ENCODE peak calls at places on chromosomes 13 and 19, in nine cellular contexts. I is foreskin keratinocyte, A is RWPE1, D is fibroblast of villous mesenchyme, L is fibroblast of lung, Y is lower lobe of right lung, J is spleen, O is astrocyte of the spinal cord, X is MCF 10A. P is an unnamed sample.

GRCh38 chr13:32443111-32443510 is 15.2 kb upstream of the N4BP2L1 start:
- DNase-seq in I (no peak), A (no peak), D (peak), L (no peak), Y (no peak), J (no peak), O (no peak), X (peak), P (no peak)

GRCh38 chr13:51501592-51502205 is 48.9 kb upstream of the INTS6 start:
- DNase-seq in I (no peak), A (no peak), D (peak), L (peak), Y (no peak), J (no peak), O (peak), X (peak), P (no peak)

GRCh38 chr19:34432797-34433196 is 4.6 kb downstream of the UBA2 start:
- DNase-seq in I (no peak), A (no peak), D (peak), L (no peak), Y (no peak), J (no peak), O (no peak), X (no peak), P (peak)

GRCh38 chr19:51692065-51692915 is 840 bp upstream of the SPACA6 start:
- DNase-seq in I (no peak), A (no peak), D (no peak), L (no peak), Y (no peak), J (no peak), O (no peak), X (no peak), P (no peak)

GRCh38 chr13:104008571-104009435 is 942.6 kb upstream of the SLC10A2 start:
- DNase-seq in I (no peak), A (no peak), D (peak), L (peak), Y (no peak), J (no peak), O (peak), X (no peak), P (no peak)

GRCh38 chr13:47481521-47481920 is 519.6 kb downstream of the SUCLA2 start:
- DNase-seq in I (no peak), A (no peak), D (no peak), L (peak), Y (no peak), J (no peak), O (peak), X (no peak), P (no peak)

GRCh38 chr19:39951686-39952085 is 17.3 kb upstream of the FCGBP start:
- DNase-seq in I (peak), A (peak), D (peak), L (peak), Y (no peak), J (no peak), O (peak), X (peak), P (no peak)

GRCh38 chr19:54255105-54255775 is 1.8 kb downstream of the LILRB5 start:
- DNase-seq in I (no peak), A (no peak), D (no peak), L (no peak), Y (no peak), J (no peak), O (no peak), X (no peak), P (no peak)

GRCh38 chr13:102443234-102443633 is 41.4 kb upstream of the FGF14 start:
- DNase-seq in I (no peak), A (no peak), D (no peak), L (no peak), Y (no peak), J (no peak), O (no peak), X (no peak), P (no peak)

GRCh38 chr19:41376241-41376997 is at the start of gene TMEM91:
- DNase-seq in I (no peak), A (no peak), D (peak), L (no peak), Y (peak), J (peak), O (no peak), X (peak), P (peak)

GRCh38 chr19:5536337-5536894 is 31.3 kb downstream of the TINCR start:
- DNase-seq in I (no peak), A (peak), D (peak), L (peak), Y (peak), J (no peak), O (peak), X (peak), P (peak)

GRCh38 chr19:55623130-55623868 is 1.1 kb downstream of the ZNF784 start:
- DNase-seq in I (no peak), A (no peak), D (no peak), L (no peak), Y (no peak), J (no peak), O (no peak), X (no peak), P (no peak)

GRCh38 chr13:39263531-39263930 is 225.3 kb downstream of the NHLRC3 start:
- DNase-seq in I (no peak), A (no peak), D (no peak), L (no peak), Y (no peak), J (no peak), O (no peak), X (no peak), P (no peak)

GRCh38 chr13:19050901-19051300 is 130.7 kb downstream of the TUBA3C start:
- DNase-seq in I (no peak), A (no peak), D (no peak), L (no peak), Y (no peak), J (no peak), O (no peak), X (no peak), P (no peak)

GRCh38 chr13:109862627-109863026 is 76.2 kb upstream of the IRS2 start:
- DNase-seq in I (peak), A (peak), D (peak), L (peak), Y (no peak), J (no peak), O (peak), X (peak), P (no peak)

GRCh38 chr13:91574756-91575155 is 176.3 kb downstream of the GPC5 start:
- DNase-seq in I (no peak), A (no peak), D (no peak), L (peak), Y (no peak), J (no peak), O (peak), X (peak), P (no peak)

GRCh38 chr19:3818479-3818878 is 32.3 kb upstream of the MATK start:
- DNase-seq in I (peak), A (peak), D (no peak), L (peak), Y (no peak), J (no peak), O (peak), X (peak), P (no peak)

GRCh38 chr13:30673669-30674521 is 56.2 kb downstream of the USPL1 start:
- DNase-seq in I (peak), A (peak), D (peak), L (peak), Y (peak), J (peak), O (peak), X (peak), P (peak)

GRCh38 chr13:78610381-78610883 is 7.1 kb upstream of the POU4F1 start:
- DNase-seq in I (no peak), A (no peak), D (peak), L (peak), Y (no peak), J (no peak), O (no peak), X (peak), P (no peak)

GRCh38 chr19:3979674-3980352 is 5.5 kb downstream of the EEF2 start:
- DNase-seq in I (no peak), A (no peak), D (no peak), L (no peak), Y (no peak), J (no peak), O (no peak), X (no peak), P (no peak)

GRCh38 chr19:31378404-31378803 is 29.2 kb upstream of the TSHZ3 start:
- DNase-seq in I (peak), A (peak), D (peak), L (peak), Y (no peak), J (no peak), O (peak), X (peak), P (peak)

GRCh38 chr19:15640294-15640903 is at the start of gene CYP4F3:
- DNase-seq in I (peak), A (peak), D (no peak), L (no peak), Y (peak), J (peak), O (no peak), X (peak), P (peak)

GRCh38 chr13:51330741-51331140 is 8.8 kb upstream of the SERPINE3 start:
- DNase-seq in I (no peak), A (no peak), D (peak), L (peak), Y (no peak), J (no peak), O (peak), X (peak), P (no peak)

GRCh38 chr13:46469064-46469463 is 82.0 kb upstream of the RUBCNL start:
- DNase-seq in I (peak), A (no peak), D (peak), L (peak), Y (no peak), J (no peak), O (no peak), X (peak), P (no peak)

GRCh38 chr19:38736036-38736412 is 8.2 kb downstream of the CAPN12 start:
- DNase-seq in I (no peak), A (no peak), D (peak), L (peak), Y (peak), J (peak), O (no peak), X (no peak), P (peak)

GRCh38 chr13:102868366-102868936 is 22.6 kb downstream of the ERCC5 start:
- DNase-seq in I (no peak), A (no peak), D (no peak), L (peak), Y (no peak), J (no peak), O (no peak), X (no peak), P (no peak)

GRCh38 chr19:16922949-16923348 is 34.1 kb downstream of the F2RL3 start:
- DNase-seq in I (no peak), A (no peak), D (no peak), L (no peak), Y (no peak), J (no peak), O (no peak), X (no peak), P (no peak)

GRCh38 chr19:15114153-15114540 is 6.9 kb downstream of the SYDE1 start:
- DNase-seq in I (no peak), A (no peak), D (no peak), L (peak), Y (no peak), J (no peak), O (peak), X (peak), P (no peak)

GRCh38 chr13:67416047-67416925 is 186.2 kb upstream of the PCDH9 start:
- DNase-seq in I (no peak), A (peak), D (peak), L (peak), Y (peak), J (no peak), O (peak), X (peak), P (no peak)

GRCh38 chr13:102729560-102730275 is 34.9 kb upstream of the METTL21C start:
- DNase-seq in I (peak), A (peak), D (peak), L (peak), Y (no peak), J (no peak), O (peak), X (peak), P (no peak)

GRCh38 chr19:38730731-38731589 is 13.3 kb downstream of the CAPN12 start:
- DNase-seq in I (no peak), A (no peak), D (no peak), L (no peak), Y (peak), J (no peak), O (no peak), X (no peak), P (no peak)

GRCh38 chr13:92716749-92717148 is 509.9 kb upstream of the GPC6 start:
- DNase-seq in I (no peak), A (no peak), D (peak), L (peak), Y (no peak), J (no peak), O (peak), X (peak), P (no peak)

GRCh38 chr19:30936276-30936675 is 413.0 kb downstream of the TSHZ3 start:
- DNase-seq in I (no peak), A (no peak), D (no peak), L (no peak), Y (no peak), J (no peak), O (no peak), X (no peak), P (no peak)

GRCh38 chr13:114068723-114069322 is 63.6 kb downstream of the RASA3 start:
- DNase-seq in I (no peak), A (no peak), D (peak), L (peak), Y (no peak), J (peak), O (no peak), X (peak), P (no peak)

GRCh38 chr19:45645631-45646344 is 6.6 kb upstream of the EML2 start:
- DNase-seq in I (no peak), A (peak), D (peak), L (peak), Y (peak), J (peak), O (peak), X (peak), P (peak)

GRCh38 chr13:20151016-20151415 is 9.8 kb downstream of the GJA3 start:
- DNase-seq in I (no peak), A (no peak), D (no peak), L (no peak), Y (no peak), J (no peak), O (no peak), X (no peak), P (no peak)

GRCh38 chr19:7101498-7102253 is 32.2 kb downstream of the ZNF557 start:
- DNase-seq in I (no peak), A (no peak), D (no peak), L (no peak), Y (no peak), J (no peak), O (no peak), X (no peak), P (no peak)

GRCh38 chr13:37910790-37911189 is 41.2 kb upstream of the TRPC4 start:
- DNase-seq in I (no peak), A (no peak), D (no peak), L (no peak), Y (no peak), J (no peak), O (no peak), X (no peak), P (no peak)

GRCh38 chr13:37899753-37900152 is 30.2 kb upstream of the TRPC4 start:
- DNase-seq in I (no peak), A (no peak), D (no peak), L (no peak), Y (no peak), J (no peak), O (no peak), X (no peak), P (no peak)

GRCh38 chr13:37906880-37907279 is 37.3 kb upstream of the TRPC4 start:
- DNase-seq in I (no peak), A (no peak), D (no peak), L (no peak), Y (no peak), J (no peak), O (no peak), X (no peak), P (no peak)

DNA sequence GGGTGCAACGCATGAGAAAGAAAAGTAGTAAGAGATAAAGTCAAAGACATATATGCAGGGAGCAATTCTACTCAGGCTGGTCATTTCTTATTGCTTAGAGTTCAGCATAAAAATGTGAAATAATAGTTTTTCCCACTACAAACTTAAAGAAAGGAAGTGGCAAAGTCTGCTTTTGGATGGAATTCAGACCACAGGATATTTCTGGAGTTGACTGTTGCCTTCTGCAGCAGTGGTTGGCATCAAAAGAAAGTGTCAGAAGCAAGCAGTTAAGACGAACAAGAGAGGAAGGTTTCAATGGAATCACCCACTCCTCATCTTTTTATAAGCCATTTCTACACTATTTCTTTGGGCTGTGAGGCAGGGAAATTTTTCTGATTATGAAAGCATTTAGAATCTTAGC is 36.2 kb upstream of the TRPC4 start:
- DNase-seq in I (no peak), A (no peak), D (no peak), L (peak), Y (no peak), J (no peak), O (peak), X (no peak), P (no peak)
- TF ChIP-seq CTCF in I (no peak), A (no peak), D (no peak), L (no peak), Y (no peak), J (no peak), O (no peak), X (no peak), P (no peak)

DNA sequence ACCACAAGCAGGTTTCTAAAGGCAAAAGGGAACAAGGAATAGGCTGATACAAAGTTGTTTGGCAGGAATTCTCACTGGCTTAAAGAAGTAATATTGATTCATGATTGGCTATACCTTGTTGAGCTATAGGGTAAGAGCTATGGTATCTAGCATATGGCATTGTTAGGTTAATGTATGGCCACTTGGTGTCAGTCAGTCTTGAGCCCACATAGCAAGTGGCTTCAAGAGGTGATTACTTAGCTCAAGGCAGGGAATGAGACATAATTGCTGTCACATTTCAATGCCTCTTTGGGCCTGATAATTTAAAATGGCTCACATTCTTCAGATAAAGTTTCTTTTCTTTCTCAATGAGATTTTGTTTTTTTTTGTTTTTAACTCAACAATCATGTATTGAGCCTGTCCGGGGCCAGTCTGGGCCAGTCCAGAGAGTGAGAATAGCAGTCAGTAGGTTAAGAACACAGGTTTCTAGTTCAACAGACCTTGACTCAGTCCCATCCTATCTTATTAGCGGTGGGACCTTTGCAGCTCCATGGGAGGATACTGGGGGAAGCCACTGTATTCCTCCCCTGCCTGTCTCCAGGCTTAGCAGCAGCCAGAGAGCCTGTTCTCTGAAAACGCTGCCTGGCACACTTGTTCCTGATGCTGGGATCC is 45.8 kb upstream of the RCBTB2 start:
- DNase-seq in I (no peak), A (peak), D (no peak), L (no peak), Y (no peak), J (no peak), O (no peak), X (no peak), P (no peak)
- TF ChIP-seq CTCF in I (no peak), A (no peak), D (no peak), L (no peak), Y (no peak), J (no peak), O (no peak), X (no peak), P (no peak)

GRCh38 chr13:94234766-94235165 is 244.7 kb downstream of the DCT start:
- DNase-seq in I (no peak), A (no peak), D (no peak), L (no peak), Y (no peak), J (no peak), O (no peak), X (no peak), P (no peak)

GRCh38 chr13:94236132-94236531 is 243.3 kb downstream of the DCT start:
- DNase-seq in I (no peak), A (no peak), D (no peak), L (no peak), Y (no peak), J (no peak), O (no peak), X (no peak), P (no peak)

GRCh38 chr13:94236876-94237275 is 242.6 kb downstream of the DCT start:
- DNase-seq in I (no peak), A (no peak), D (peak), L (no peak), Y (no peak), J (no peak), O (peak), X (no peak), P (no peak)

GRCh38 chr13:94243551-94243950 is 235.9 kb downstream of the DCT start:
- DNase-seq in I (no peak), A (no peak), D (no peak), L (peak), Y (no peak), J (no peak), O (no peak), X (no peak), P (no peak)

DNA sequence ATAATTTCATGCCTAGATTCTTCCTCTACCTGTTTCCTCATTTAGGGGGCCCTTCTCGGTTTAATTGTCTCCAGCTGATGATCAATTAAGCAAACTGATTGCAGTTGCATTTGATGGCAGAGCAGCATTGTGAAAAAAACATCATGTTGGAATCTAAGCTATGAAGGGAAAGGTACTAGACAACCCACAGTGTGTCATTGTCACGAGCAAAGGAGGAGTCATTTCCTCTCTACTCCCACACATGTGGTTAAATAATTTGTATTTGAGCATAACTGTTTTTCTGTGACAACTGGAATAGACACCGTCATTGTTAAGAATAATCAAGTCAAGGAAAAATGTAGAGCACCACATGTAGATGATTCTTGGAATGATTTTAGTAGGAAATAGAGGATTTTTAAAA is 240.3 kb downstream of the DCT start:
- DNase-seq in I (no peak), A (no peak), D (peak), L (peak), Y (no peak), J (no peak), O (peak), X (no peak), P (no peak)
- TF ChIP-seq CTCF in I (no peak), A (no peak), D (no peak), L (no peak), Y (no peak), J (no peak), O (no peak), X (no peak), P (no peak)

GRCh38 chr19:44587863-44588752 is 25.3 kb upstream of the IGSF23 start:
- DNase-seq in I (peak), A (peak), D (peak), L (peak), Y (no peak), J (no peak), O (peak), X (peak), P (no peak)
- TF ChIP-seq CTCF in I (peak), A (no peak), D (peak), L (peak), Y (peak), J (no peak), O (peak), X (peak), P (peak)

GRCh38 chr13:98265669-98266551 is 88.8 kb upstream of the RNF113B start:
- DNase-seq in I (no peak), A (no peak), D (no peak), L (peak), Y (no peak), J (no peak), O (peak), X (no peak), P (no peak)
- TF ChIP-seq CTCF in I (no peak), A (no peak), D (no peak), L (no peak), Y (no peak), J (no peak), O (no peak), X (no peak), P (no peak)